ENCODE peak calls at places on chromosome 22, in six cellular contexts. C is hepatocyte, T is neural progenitor cell, Y is GM23338, G is HCT116, V is MM.1S. A is an unnamed sample.

GRCh38 chr22:23035557-23036277 is 34.6 kb upstream of the GNAZ start:
- DNase-seq in C (no peak), T (no peak), Y (no peak), G (no peak), V (peak), A (no peak)

GRCh38 chr22:39153220-39153860 is 860 bp upstream of the CBX7 start:
- DNase-seq in C (peak), T (peak), Y (peak), G (no peak), V (no peak), A (no peak)

GRCh38 chr22:45295492-45295891 is 10.7 kb downstream of the UPK3A start:
- DNase-seq in C (no peak), T (no peak), Y (no peak), G (no peak), V (no peak), A (no peak)

GRCh38 chr22:48752451-48753380 is 1075.0 kb downstream of the BRD1 start:
- DNase-seq in C (no peak), T (no peak), Y (no peak), G (no peak), V (no peak), A (no peak)

GRCh38 chr22:35102663-35103062 is 36.7 kb downstream of the ISX start:
- DNase-seq in C (peak), T (peak), Y (peak), G (no peak), V (peak), A (peak)

GRCh38 chr22:41106122-41106968 is 14.0 kb downstream of the EP300 start:
- DNase-seq in C (no peak), T (no peak), Y (no peak), G (no peak), V (no peak), A (no peak)

GRCh38 chr22:41381329-41382097 is at the start of gene TEF:
- DNase-seq in C (peak), T (peak), Y (peak), G (peak), V (peak), A (peak)

GRCh38 chr22:23212061-23213030 is 32.0 kb downstream of the BCR start:
- DNase-seq in C (no peak), T (no peak), Y (no peak), G (no peak), V (no peak), A (no peak)

GRCh38 chr22:35467788-35468187 is 67.8 kb downstream of the MCM5 start:
- DNase-seq in C (no peak), T (peak), Y (peak), G (no peak), V (no peak), A (no peak)

GRCh38 chr22:36435516-36436415 is 45.7 kb downstream of the TXN2 start:
- DNase-seq in C (peak), T (peak), Y (peak), G (no peak), V (peak), A (no peak)

GRCh38 chr22:27240298-27240885 is 561.2 kb downstream of the MN1 start:
- DNase-seq in C (no peak), T (no peak), Y (no peak), G (no peak), V (no peak), A (no peak)

GRCh38 chr22:48556751-48557150 is 1270.9 kb downstream of the BRD1 start:
- DNase-seq in C (no peak), T (no peak), Y (no peak), G (no peak), V (no peak), A (no peak)

GRCh38 chr22:46070215-46070721 is 80.1 kb upstream of the PPARA start:
- DNase-seq in C (peak), T (peak), Y (peak), G (no peak), V (peak), A (peak)

GRCh38 chr22:29907753-29908515 is 25.0 kb downstream of the MTMR3 start:
- DNase-seq in C (peak), T (no peak), Y (peak), G (peak), V (no peak), A (peak)

GRCh38 chr22:40668611-40669390 is 10.5 kb upstream of the MCHR1 start:
- DNase-seq in C (peak), T (peak), Y (peak), G (peak), V (no peak), A (peak)

GRCh38 chr22:40310081-40310770 is 36.1 kb upstream of the ADSL start:
- DNase-seq in C (peak), T (no peak), Y (no peak), G (no peak), V (no peak), A (no peak)

GRCh38 chr22:28855355-28856094 is 27.8 kb upstream of the ZNRF3 start:
- DNase-seq in C (peak), T (peak), Y (peak), G (peak), V (peak), A (peak)

GRCh38 chr22:27670701-27671412 is 130.7 kb downstream of the MN1 start:
- DNase-seq in C (peak), T (peak), Y (peak), G (peak), V (no peak), A (peak)

GRCh38 chr22:29689872-29690213 is 30.0 kb upstream of the CABP7 start:
- DNase-seq in C (peak), T (peak), Y (peak), G (no peak), V (peak), A (peak)

DNA sequence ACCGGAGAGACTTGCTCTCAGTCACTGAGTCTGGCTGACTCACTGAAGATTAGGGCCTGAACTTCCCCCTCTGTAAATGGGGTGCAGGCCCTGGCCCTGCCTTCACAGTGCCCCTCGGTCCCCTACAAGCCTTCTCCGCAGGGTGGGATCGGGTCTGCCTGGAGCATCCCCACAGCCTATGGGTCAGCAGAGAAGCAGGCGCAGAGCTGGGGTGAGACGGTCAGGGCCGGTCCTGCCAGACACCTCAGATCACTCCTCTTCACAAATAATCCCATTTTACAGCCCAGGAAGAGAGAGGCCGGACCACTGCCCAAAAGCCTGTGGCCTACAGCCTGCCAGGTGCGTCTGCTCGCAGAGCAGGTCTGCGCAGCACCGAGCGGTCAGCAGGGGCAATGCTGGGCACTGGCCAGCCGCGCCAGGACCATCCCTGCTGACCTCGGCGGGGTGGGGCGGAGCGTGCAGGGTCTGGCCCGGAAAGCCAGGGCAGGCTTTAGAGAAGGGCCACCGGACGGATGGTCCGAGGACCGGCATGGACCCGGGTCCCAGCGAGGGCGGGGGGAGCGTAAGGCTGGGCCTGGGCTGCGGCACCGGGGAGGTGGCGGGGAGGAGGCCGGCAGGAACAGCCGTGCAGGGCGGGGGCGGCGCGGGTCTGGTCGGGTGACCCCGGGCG is 518 bp upstream of the SEPTIN5 start:
- DNase-seq in C (peak), T (peak), Y (peak), G (no peak), V (no peak), A (no peak)
- TF ChIP-seq CTCF in C (no peak), T (peak), Y (no peak), G (no peak), V (no peak), A (no peak)

DNA sequence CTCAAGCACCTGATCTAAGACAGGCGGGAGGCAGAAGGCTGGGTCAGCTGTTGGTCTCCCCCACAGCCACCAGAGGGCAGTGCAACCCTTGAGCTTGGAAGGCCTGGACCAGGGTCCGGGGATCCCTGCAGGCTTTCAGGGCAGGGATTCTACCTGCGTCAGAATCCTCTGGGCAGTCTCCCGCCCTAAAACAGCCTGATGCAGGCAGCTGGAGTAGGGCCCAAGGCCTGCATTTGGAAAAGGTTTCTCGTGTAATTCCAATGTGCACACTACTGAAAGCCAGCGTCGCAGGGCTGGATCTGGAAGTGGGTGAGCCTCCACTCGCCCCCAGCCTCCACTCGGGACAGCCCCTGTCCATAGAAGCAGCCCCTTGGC is 31.8 kb downstream of the BID start:
- DNase-seq in C (peak), T (peak), Y (peak), G (peak), V (peak), A (peak)
- TF ChIP-seq EZH2 in C (no peak), T (no peak), Y (no peak), G (no peak), V (no peak), A (no peak)

GRCh38 chr22:42699953-42700352 is 20.7 kb downstream of the A4GALT start:
- DNase-seq in C (no peak), T (no peak), Y (no peak), G (no peak), V (no peak), A (no peak)

GRCh38 chr22:42700901-42701300 is 19.8 kb downstream of the A4GALT start:
- DNase-seq in C (no peak), T (no peak), Y (no peak), G (no peak), V (no peak), A (no peak)

GRCh38 chr22:42701694-42702093 is 19.0 kb downstream of the A4GALT start:
- DNase-seq in C (no peak), T (no peak), Y (no peak), G (no peak), V (no peak), A (no peak)

GRCh38 chr22:42699281-42699681 is 21.4 kb downstream of the A4GALT start:
- DNase-seq in C (no peak), T (no peak), Y (no peak), G (no peak), V (no peak), A (no peak)

DNA sequence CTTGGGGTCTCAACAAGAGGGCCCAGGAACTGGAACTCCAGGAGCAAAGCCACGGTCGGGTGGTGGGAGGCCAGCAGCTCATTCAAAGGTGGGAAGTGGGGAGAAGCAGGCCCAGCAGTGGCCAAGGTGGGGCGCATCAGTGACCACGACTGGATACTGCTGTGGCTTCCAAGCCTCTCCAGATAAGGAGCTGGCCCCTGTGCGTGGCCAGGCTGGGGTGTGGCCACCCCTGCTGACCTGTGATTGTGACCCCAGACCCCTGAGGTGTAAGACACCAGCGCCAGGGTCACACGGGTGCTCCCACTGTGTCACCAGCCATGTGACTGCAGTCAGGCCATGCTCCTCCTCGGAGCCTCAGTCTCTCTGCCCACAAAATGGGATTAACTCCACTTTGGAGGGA is 20.3 kb downstream of the A4GALT start:
- DNase-seq in C (no peak), T (no peak), Y (no peak), G (no peak), V (no peak), A (no peak)
- TF ChIP-seq EZH2phosphoT487 in C (no peak), T (no peak), Y (no peak), G (no peak), V (no peak), A (no peak)

DNA sequence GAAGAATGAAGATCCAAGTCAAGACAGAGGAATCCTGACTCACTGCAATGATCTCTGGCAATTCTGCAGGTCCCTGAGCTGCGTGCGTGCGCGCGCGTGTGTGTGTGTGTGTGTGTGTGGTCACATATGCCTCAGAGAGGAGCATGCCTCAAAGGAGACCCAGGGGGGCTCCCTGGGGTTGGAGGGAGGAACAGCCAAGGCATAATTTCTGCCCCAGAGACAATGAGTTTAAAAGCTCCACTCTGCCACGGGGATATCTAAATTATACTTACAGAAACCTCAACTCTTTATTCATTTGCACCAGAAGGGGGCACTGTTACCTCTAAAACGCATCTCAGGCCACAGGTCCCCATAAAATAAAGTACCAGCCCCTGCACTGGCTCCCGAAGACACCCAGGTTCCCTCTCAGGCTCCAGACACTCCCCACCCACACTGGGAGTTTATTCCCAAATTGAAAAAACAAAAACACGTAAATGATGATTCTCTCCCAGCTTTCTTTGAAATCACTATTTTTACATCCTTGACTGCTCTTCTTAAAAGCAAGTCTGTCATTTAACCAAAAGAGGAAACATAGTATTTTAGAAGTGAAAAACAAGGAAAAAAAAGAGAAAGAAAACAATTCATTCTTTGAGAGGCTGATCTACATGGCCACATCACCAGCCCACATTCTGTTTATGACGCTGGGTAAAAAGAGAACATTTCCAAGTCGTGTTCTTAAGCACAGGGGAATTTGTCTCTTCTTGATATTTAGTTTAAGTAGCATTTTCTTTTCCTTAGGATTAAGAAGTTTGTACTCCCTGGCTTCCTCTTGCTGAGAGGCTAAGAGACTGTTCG is 400.9 kb downstream of the LARGE1 start:
- DNase-seq in C (peak), T (peak), Y (peak), G (no peak), V (peak), A (peak)
- TF ChIP-seq CTCF in C (peak), T (peak), Y (peak), G (peak), V (peak), A (no peak)

DNA sequence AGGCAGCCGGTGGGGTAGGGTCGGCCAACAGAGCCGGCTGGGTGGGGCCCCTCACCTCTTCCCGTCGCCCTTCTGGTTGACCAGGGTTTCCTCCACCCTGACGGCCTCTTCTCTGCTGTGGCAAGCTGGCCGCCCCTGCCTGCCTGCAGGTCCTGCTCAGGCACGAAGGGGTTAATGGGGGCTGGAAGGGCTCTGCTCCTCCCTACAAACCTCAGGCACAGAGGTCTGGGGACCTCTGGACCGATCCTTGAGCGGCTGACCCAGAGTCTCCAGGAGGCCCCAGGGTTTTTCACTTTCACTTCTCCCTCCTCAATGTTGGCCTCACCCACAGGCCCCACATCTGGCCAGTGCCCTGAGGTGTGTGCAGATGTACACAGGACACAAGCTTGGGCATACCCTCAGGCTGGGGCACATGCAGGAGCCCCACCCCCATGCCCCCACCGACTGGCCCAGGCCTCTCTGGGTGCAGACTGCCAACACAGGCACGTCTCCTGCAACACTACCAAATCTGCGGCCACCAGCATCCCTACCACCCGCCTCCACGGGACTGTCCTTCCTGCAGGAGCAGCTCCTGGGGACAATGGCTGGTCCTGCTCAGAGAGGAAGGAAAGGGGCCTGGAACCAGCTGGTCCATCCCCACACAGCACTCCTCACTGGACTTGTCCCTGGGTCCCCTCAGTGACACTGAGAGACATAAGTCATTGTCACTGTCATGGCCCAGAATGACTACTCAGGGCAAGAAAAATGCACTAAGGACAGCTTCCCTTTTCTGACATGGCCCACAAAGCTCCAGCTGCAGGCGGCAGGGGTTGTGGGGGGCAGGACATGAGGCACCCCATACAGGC is 3.2 kb upstream of the TBX1 start:
- DNase-seq in C (no peak), T (peak), Y (peak), G (no peak), V (peak), A (no peak)
- TF ChIP-seq EZH2 in C (no peak), T (no peak), Y (peak), G (no peak), V (no peak), A (no peak)

GRCh38 chr22:49930596-49931412 is 12.4 kb downstream of the CRELD2 start:
- DNase-seq in C (peak), T (peak), Y (peak), G (peak), V (peak), A (peak)

GRCh38 chr22:49930128-49930527 is 11.7 kb downstream of the CRELD2 start:
- DNase-seq in C (no peak), T (no peak), Y (no peak), G (no peak), V (no peak), A (no peak)

GRCh38 chr22:49928185-49928495 is 9.7 kb downstream of the CRELD2 start:
- DNase-seq in C (no peak), T (no peak), Y (no peak), G (no peak), V (no peak), A (no peak)

GRCh38 chr22:49928571-49929552 is 10.4 kb downstream of the CRELD2 start:
- DNase-seq in C (no peak), T (no peak), Y (peak), G (no peak), V (no peak), A (no peak)

DNA sequence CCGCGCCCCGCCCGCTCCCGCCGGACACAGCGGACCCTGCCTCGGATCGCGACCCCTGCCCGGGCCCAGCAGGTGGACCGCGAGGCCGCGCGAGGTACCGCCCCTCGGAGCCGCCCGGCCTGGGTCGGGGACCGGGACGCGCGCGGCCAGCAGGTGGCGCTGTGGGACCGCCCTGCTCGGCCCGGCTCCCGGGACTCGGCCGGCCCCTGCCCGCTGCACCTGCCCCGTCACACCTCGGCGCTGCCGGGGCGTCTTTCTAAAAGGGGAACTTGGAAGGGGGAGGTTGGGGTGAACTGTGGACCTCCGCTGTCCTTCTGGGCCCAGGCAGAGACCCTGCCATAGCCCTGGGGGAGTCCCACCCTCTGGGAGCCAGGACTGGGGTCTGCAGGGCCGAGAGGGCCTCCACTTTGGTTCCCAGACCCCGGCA is 11.1 kb downstream of the CRELD2 start:
- DNase-seq in C (peak), T (peak), Y (peak), G (no peak), V (peak), A (peak)
- TF ChIP-seq EZH2phosphoT487 in C (no peak), T (no peak), Y (no peak), G (no peak), V (no peak), A (no peak)

GRCh38 chr22:17537155-17537554 is 26.1 kb upstream of the SLC25A18 start:
- DNase-seq in C (no peak), T (no peak), Y (no peak), G (no peak), V (no peak), A (no peak)

GRCh38 chr22:17542452-17542851 is 20.8 kb upstream of the SLC25A18 start:
- DNase-seq in C (no peak), T (no peak), Y (no peak), G (no peak), V (no peak), A (no peak)

GRCh38 chr22:17541476-17541875 is 21.8 kb upstream of the SLC25A18 start:
- DNase-seq in C (no peak), T (no peak), Y (no peak), G (no peak), V (no peak), A (no peak)

GRCh38 chr22:17536269-17536668 is 27.0 kb upstream of the SLC25A18 start:
- DNase-seq in C (no peak), T (no peak), Y (peak), G (no peak), V (no peak), A (no peak)

DNA sequence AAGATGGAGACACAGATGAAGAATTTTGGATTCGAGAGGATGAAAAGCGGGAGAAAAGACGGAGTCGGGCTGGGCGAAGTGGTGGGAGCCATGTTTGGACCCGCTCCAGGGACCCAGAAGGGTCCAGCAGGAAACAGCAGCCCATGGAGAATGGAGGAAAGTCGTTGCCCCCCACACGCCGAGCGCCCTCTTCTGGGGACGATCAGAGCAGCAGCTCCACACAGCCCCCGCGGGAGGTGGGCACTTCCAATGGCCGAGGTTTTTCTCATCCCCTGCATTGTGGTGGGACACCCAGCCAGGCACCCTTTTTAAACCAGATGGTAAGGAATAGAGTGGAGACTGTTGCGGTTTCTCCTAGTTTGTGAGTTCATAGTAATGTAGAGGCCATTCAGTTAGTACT is 22.8 kb upstream of the SLC25A18 start:
- DNase-seq in C (no peak), T (no peak), Y (peak), G (no peak), V (no peak), A (no peak)
- TF ChIP-seq CTCF in C (no peak), T (peak), Y (peak), G (peak), V (peak), A (peak)